ENCODE peak calls at places on chromosomes 1 and 21, in four cellular contexts. Y is astrocyte of the spinal cord, W is ureter, V is LoVo. C is an unnamed sample.

GRCh38 chr21:43627527-43627926 is 31.8 kb downstream of the HSF2BP start:
- DNase-seq in Y (no peak), W (no peak), V (no peak), C (no peak)

GRCh38 chr21:28639742-28640141 is 352.9 kb downstream of the LTN1 start:
- DNase-seq in Y (no peak), W (no peak), V (no peak), C (no peak)

GRCh38 chr21:33208534-33208933 is 21.2 kb upstream of the IFNAR2 start:
- DNase-seq in Y (no peak), W (no peak), V (no peak), C (no peak)

GRCh38 chr1:2341706-2342383 is 49.5 kb downstream of the MORN1 start:
- DNase-seq in Y (no peak), W (no peak), V (no peak), C (no peak)

GRCh38 chr1:202069670-202070069 is 53.0 kb upstream of the GPR37L1 start:
- DNase-seq in Y (no peak), W (no peak), V (no peak), C (no peak)

GRCh38 chr1:83857108-83857507 is 141.8 kb downstream of the TTLL7 start:
- DNase-seq in Y (peak; percentile 31), W (no peak), V (peak; percentile 11), C (no peak)

GRCh38 chr1:11990303-11991032 is 10.2 kb downstream of the MFN2 start:
- DNase-seq in Y (no peak), W (no peak), V (no peak), C (peak; percentile 95)

GRCh38 chr1:6491480-6491962 is at the start of gene PLEKHG5:
- DNase-seq in Y (peak; percentile 84), W (no peak), V (peak; percentile 72), C (peak; percentile 85)

GRCh38 chr1:238674331-238674730 is 712.0 kb upstream of the CHRM3 start:
- DNase-seq in Y (no peak), W (no peak), V (no peak), C (peak; percentile 26)

GRCh38 chr1:208077232-208077751 is 166.4 kb upstream of the CD34 start:
- DNase-seq in Y (no peak), W (no peak), V (no peak), C (no peak)

GRCh38 chr1:55447488-55447887 is 232.3 kb upstream of the USP24 start:
- DNase-seq in Y (no peak), W (no peak), V (peak; percentile 54), C (no peak)

GRCh38 chr1:205588691-205589445 is 42.9 kb downstream of the ELK4 start:
- DNase-seq in Y (peak; percentile 58), W (no peak), V (no peak), C (no peak)

GRCh38 chr1:165376811-165377153 is 20.3 kb upstream of the LMX1A start:
- DNase-seq in Y (no peak), W (no peak), V (no peak), C (no peak)

GRCh38 chr1:100734716-100735115 is 15.2 kb downstream of the VCAM1 start:
- DNase-seq in Y (peak; percentile 49), W (no peak), V (no peak), C (peak; percentile 39)

GRCh38 chr21:43196789-43197188 is 28.0 kb downstream of the CRYAA start:
- DNase-seq in Y (no peak), W (peak; percentile 37), V (no peak), C (no peak)

GRCh38 chr21:30425826-30426225 is at the start of gene KRTAP13-3:
- DNase-seq in Y (no peak), W (no peak), V (no peak), C (no peak)

GRCh38 chr1:61781151-61781550 is 38.9 kb downstream of the PATJ start:
- DNase-seq in Y (no peak), W (no peak), V (no peak), C (no peak)

GRCh38 chr21:31335957-31336738 is 7.9 kb downstream of the TIAM1 start:
- DNase-seq in Y (peak; percentile 95), W (no peak), V (peak; percentile 29), C (peak; percentile 31)

GRCh38 chr1:220894025-220894923 is 15.0 kb downstream of the HLX start:
- DNase-seq in Y (no peak), W (no peak), V (no peak), C (no peak)